ENCODE peak calls at places on chromosome 11, in ten cellular contexts. One of them, this sample, is unnamed.
A peak's percentile ranks its signal among the peaks of the same experiment; 100 is the strongest.

GRCh38 chr11:104333977-104334376 is 170.0 kb upstream of the PDGFD start:
- DNase-seq in fibroblast of villous mesenchyme: no peak
- DNase-seq in lung: no peak
- DNase-seq in ovary: no peak
- DNase-seq in GM12865: peak; percentile 48
- DNase-seq in fibroblast of mammary gland: peak; percentile 19
- DNase-seq in upper lobe of right lung: no peak
- DNase-seq in tibial artery: no peak
- DNase-seq in lower lobe of right lung: no peak
- DNase-seq in A673: peak; percentile 67
- DNase-seq in this sample: peak; percentile 11

GRCh38 chr11:17145972-17146371 is 61.8 kb downstream of the PIK3C2A start:
- DNase-seq in fibroblast of villous mesenchyme: no peak
- DNase-seq in lung: no peak
- DNase-seq in ovary: no peak
- DNase-seq in GM12865: peak; percentile 11
- DNase-seq in fibroblast of mammary gland: peak; percentile 9
- DNase-seq in upper lobe of right lung: no peak
- DNase-seq in tibial artery: no peak
- DNase-seq in lower lobe of right lung: no peak
- DNase-seq in A673: no peak
- DNase-seq in this sample: no peak

GRCh38 chr11:32056445-32056844 is 34.4 kb upstream of the RCN1 start:
- DNase-seq in fibroblast of villous mesenchyme: peak; percentile 39
- DNase-seq in lung: no peak
- DNase-seq in ovary: no peak
- DNase-seq in GM12865: no peak
- DNase-seq in fibroblast of mammary gland: peak; percentile 52
- DNase-seq in upper lobe of right lung: no peak
- DNase-seq in tibial artery: no peak
- DNase-seq in lower lobe of right lung: no peak
- DNase-seq in A673: no peak
- DNase-seq in this sample: peak; percentile 62

GRCh38 chr11:67119577-67120391 is 721 bp downstream of the KDM2A start:
- DNase-seq in fibroblast of villous mesenchyme: peak; percentile 21
- DNase-seq in lung: no peak
- DNase-seq in ovary: peak; percentile 34
- DNase-seq in GM12865: peak; percentile 42
- DNase-seq in fibroblast of mammary gland: no peak
- DNase-seq in upper lobe of right lung: peak; percentile 67
- DNase-seq in tibial artery: peak; percentile 66
- DNase-seq in lower lobe of right lung: peak; percentile 52
- DNase-seq in A673: peak; percentile 26
- DNase-seq in this sample: peak; percentile 21

GRCh38 chr11:34650528-34650927 is 29.6 kb downstream of the EHF start:
- DNase-seq in fibroblast of villous mesenchyme: peak; percentile 39
- DNase-seq in lung: peak; percentile 65
- DNase-seq in ovary: no peak
- DNase-seq in GM12865: peak; percentile 94
- DNase-seq in fibroblast of mammary gland: peak; percentile 45
- DNase-seq in upper lobe of right lung: no peak
- DNase-seq in tibial artery: no peak
- DNase-seq in lower lobe of right lung: no peak
- DNase-seq in A673: peak; percentile 52
- DNase-seq in this sample: peak; percentile 60

GRCh38 chr11:112355726-112356125 is 95.1 kb upstream of the PLET1 start:
- DNase-seq in fibroblast of villous mesenchyme: peak; percentile 42
- DNase-seq in lung: peak; percentile 46
- DNase-seq in ovary: peak; percentile 60
- DNase-seq in GM12865: peak; percentile 27
- DNase-seq in fibroblast of mammary gland: peak; percentile 25
- DNase-seq in upper lobe of right lung: peak; percentile 73
- DNase-seq in tibial artery: no peak
- DNase-seq in lower lobe of right lung: peak; percentile 56
- DNase-seq in A673: peak; percentile 70
- DNase-seq in this sample: peak; percentile 68

GRCh38 chr11:113874920-113875413 is 405 bp downstream of the USP28 start:
- DNase-seq in fibroblast of villous mesenchyme: peak; percentile 37
- DNase-seq in lung: no peak
- DNase-seq in ovary: no peak
- DNase-seq in GM12865: peak; percentile 64
- DNase-seq in fibroblast of mammary gland: peak; percentile 27
- DNase-seq in upper lobe of right lung: no peak
- DNase-seq in tibial artery: no peak
- DNase-seq in lower lobe of right lung: no peak
- DNase-seq in A673: no peak
- DNase-seq in this sample: no peak

GRCh38 chr11:127639916-127640315 is 639.3 kb upstream of the KIRREL3 start:
- DNase-seq in fibroblast of villous mesenchyme: no peak
- DNase-seq in lung: no peak
- DNase-seq in ovary: no peak
- DNase-seq in GM12865: no peak
- DNase-seq in fibroblast of mammary gland: no peak
- DNase-seq in upper lobe of right lung: no peak
- DNase-seq in tibial artery: no peak
- DNase-seq in lower lobe of right lung: no peak
- DNase-seq in A673: peak; percentile 35
- DNase-seq in this sample: no peak

GRCh38 chr11:65650547-65651338 is 12.0 kb downstream of the RELA start:
- DNase-seq in fibroblast of villous mesenchyme: no peak
- DNase-seq in lung: no peak
- DNase-seq in ovary: no peak
- DNase-seq in GM12865: no peak
- DNase-seq in fibroblast of mammary gland: no peak
- DNase-seq in upper lobe of right lung: peak; percentile 69
- DNase-seq in tibial artery: no peak
- DNase-seq in lower lobe of right lung: no peak
- DNase-seq in A673: no peak
- DNase-seq in this sample: no peak

GRCh38 chr11:8178297-8178696 is 9.5 kb upstream of the RIC3 start:
- DNase-seq in fibroblast of villous mesenchyme: no peak
- DNase-seq in lung: no peak
- DNase-seq in ovary: no peak
- DNase-seq in GM12865: no peak
- DNase-seq in fibroblast of mammary gland: no peak
- DNase-seq in upper lobe of right lung: no peak
- DNase-seq in tibial artery: no peak
- DNase-seq in lower lobe of right lung: no peak
- DNase-seq in A673: no peak
- DNase-seq in this sample: no peak

GRCh38 chr11:100574894-100575769 is 112.0 kb upstream of the ARHGAP42 start:
- DNase-seq in fibroblast of villous mesenchyme: peak; percentile 52
- DNase-seq in lung: no peak
- DNase-seq in ovary: no peak
- DNase-seq in GM12865: no peak
- DNase-seq in fibroblast of mammary gland: peak; percentile 54
- DNase-seq in upper lobe of right lung: no peak
- DNase-seq in tibial artery: no peak
- DNase-seq in lower lobe of right lung: no peak
- DNase-seq in A673: peak; percentile 79
- DNase-seq in this sample: peak; percentile 58

GRCh38 chr11:36211735-36212430 is 77.3 kb downstream of the COMMD9 start:
- DNase-seq in fibroblast of villous mesenchyme: no peak
- DNase-seq in lung: no peak
- DNase-seq in ovary: no peak
- DNase-seq in GM12865: no peak
- DNase-seq in fibroblast of mammary gland: no peak
- DNase-seq in upper lobe of right lung: no peak
- DNase-seq in tibial artery: no peak
- DNase-seq in lower lobe of right lung: no peak
- DNase-seq in A673: no peak
- DNase-seq in this sample: no peak

GRCh38 chr11:530960-531825 is 4.2 kb downstream of the HRAS start:
- DNase-seq in fibroblast of villous mesenchyme: no peak
- DNase-seq in lung: no peak
- DNase-seq in ovary: no peak
- DNase-seq in GM12865: no peak
- DNase-seq in fibroblast of mammary gland: no peak
- DNase-seq in upper lobe of right lung: peak; percentile 63
- DNase-seq in tibial artery: peak; percentile 64
- DNase-seq in lower lobe of right lung: no peak
- DNase-seq in A673: no peak
- DNase-seq in this sample: no peak

GRCh38 chr11:17343907-17344306 is 7.7 kb upstream of the NCR3LG1 start:
- DNase-seq in fibroblast of villous mesenchyme: peak; percentile 75
- DNase-seq in lung: no peak
- DNase-seq in ovary: no peak
- DNase-seq in GM12865: no peak
- DNase-seq in fibroblast of mammary gland: peak; percentile 89
- DNase-seq in upper lobe of right lung: no peak
- DNase-seq in tibial artery: no peak
- DNase-seq in lower lobe of right lung: no peak
- DNase-seq in A673: peak; percentile 8
- DNase-seq in this sample: peak; percentile 87

GRCh38 chr11:79486239-79486984 is 45.6 kb upstream of the TENM4 start:
- DNase-seq in fibroblast of villous mesenchyme: no peak
- DNase-seq in lung: no peak
- DNase-seq in ovary: no peak
- DNase-seq in GM12865: no peak
- DNase-seq in fibroblast of mammary gland: no peak
- DNase-seq in upper lobe of right lung: no peak
- DNase-seq in tibial artery: no peak
- DNase-seq in lower lobe of right lung: no peak
- DNase-seq in A673: no peak
- DNase-seq in this sample: no peak
- H3K4me3 ChIP-seq in fibroblast of villous mesenchyme: no peak overlapping the region
- H3K4me3 ChIP-seq in lung: no peak overlapping the region
- H3K4me3 ChIP-seq in ovary: no peak overlapping the region
- H3K4me3 ChIP-seq in GM12865: no peak overlapping the region
- H3K4me3 ChIP-seq in fibroblast of mammary gland: no peak overlapping the region
- H3K4me3 ChIP-seq in upper lobe of right lung: no peak overlapping the region
- H3K4me3 ChIP-seq in tibial artery: no peak overlapping the region
- H3K4me3 ChIP-seq in lower lobe of right lung: no peak overlapping the region
- H3K4me3 ChIP-seq in A673: no peak overlapping the region
- H3K4me3 ChIP-seq in this sample: no peak overlapping the region

DNA sequence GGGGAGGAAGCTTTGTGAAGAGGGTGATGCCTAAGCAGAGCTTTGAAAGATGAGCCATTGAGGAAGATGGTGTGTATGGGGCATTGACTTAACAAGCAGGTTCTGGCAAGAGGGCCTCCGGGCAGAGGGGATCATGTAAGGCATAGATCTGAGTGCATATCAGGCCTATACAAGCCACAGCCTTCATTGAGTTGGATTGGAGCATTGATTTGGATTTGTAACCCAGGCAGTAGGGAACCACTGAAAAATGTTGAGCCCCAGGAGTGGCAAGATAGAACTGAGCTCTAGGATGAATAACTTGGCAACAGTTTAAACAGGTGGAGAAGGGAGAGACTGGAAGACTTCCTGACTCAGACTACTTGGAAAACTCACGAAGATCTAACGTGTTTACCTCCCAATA is 21.4 kb downstream of the PANX1 start:
- DNase-seq in fibroblast of villous mesenchyme: no peak
- DNase-seq in lung: no peak
- DNase-seq in ovary: no peak
- DNase-seq in GM12865: no peak
- DNase-seq in fibroblast of mammary gland: no peak
- DNase-seq in upper lobe of right lung: no peak
- DNase-seq in tibial artery: no peak
- DNase-seq in lower lobe of right lung: no peak
- DNase-seq in A673: no peak
- DNase-seq in this sample: no peak
- TF ChIP-seq CTCF in fibroblast of villous mesenchyme: no peak
- TF ChIP-seq CTCF in lung: no peak
- TF ChIP-seq CTCF in ovary: no peak
- TF ChIP-seq CTCF in GM12865: no peak
- TF ChIP-seq CTCF in fibroblast of mammary gland: no peak
- TF ChIP-seq CTCF in upper lobe of right lung: no peak
- TF ChIP-seq CTCF in tibial artery: no peak
- TF ChIP-seq CTCF in lower lobe of right lung: no peak
- TF ChIP-seq CTCF in A673: no peak
- TF ChIP-seq CTCF in this sample: no peak

GRCh38 chr11:61581931-61582330 is 1.1 kb upstream of the SYT7 start:
- DNase-seq in fibroblast of villous mesenchyme: no peak
- DNase-seq in lung: no peak
- DNase-seq in ovary: no peak
- DNase-seq in GM12865: no peak
- DNase-seq in fibroblast of mammary gland: no peak
- DNase-seq in upper lobe of right lung: no peak
- DNase-seq in tibial artery: no peak
- DNase-seq in lower lobe of right lung: no peak
- DNase-seq in A673: no peak
- DNase-seq in this sample: no peak
- H3K4me3 ChIP-seq in fibroblast of villous mesenchyme: no peak overlapping the region
- H3K4me3 ChIP-seq in lung: no peak overlapping the region
- H3K4me3 ChIP-seq in ovary: no peak overlapping the region
- H3K4me3 ChIP-seq in GM12865: no peak overlapping the region
- H3K4me3 ChIP-seq in fibroblast of mammary gland: no peak overlapping the region
- H3K4me3 ChIP-seq in upper lobe of right lung: peak overlapping the region; percentile 49
- H3K4me3 ChIP-seq in tibial artery: no peak overlapping the region
- H3K4me3 ChIP-seq in lower lobe of right lung: peak overlapping the region; percentile 57
- H3K4me3 ChIP-seq in A673: no peak overlapping the region
- H3K4me3 ChIP-seq in this sample: no peak overlapping the region

GRCh38 chr11:9260182-9261146 is 4.7 kb downstream of the DENND5A start:
- DNase-seq in fibroblast of villous mesenchyme: no peak
- DNase-seq in lung: no peak
- DNase-seq in ovary: no peak
- DNase-seq in GM12865: peak; percentile 66
- DNase-seq in fibroblast of mammary gland: no peak
- DNase-seq in upper lobe of right lung: no peak
- DNase-seq in tibial artery: peak; percentile 4
- DNase-seq in lower lobe of right lung: no peak
- DNase-seq in A673: peak; percentile 19
- DNase-seq in this sample: peak; percentile 14
- TF ChIP-seq CTCF in fibroblast of villous mesenchyme: peak; percentile 38
- TF ChIP-seq CTCF in lung: no peak
- TF ChIP-seq CTCF in ovary: no peak
- TF ChIP-seq CTCF in GM12865: peak; percentile 11
- TF ChIP-seq CTCF in fibroblast of mammary gland: peak; percentile 40
- TF ChIP-seq CTCF in upper lobe of right lung: no peak
- TF ChIP-seq CTCF in tibial artery: no peak
- TF ChIP-seq CTCF in lower lobe of right lung: no peak
- TF ChIP-seq CTCF in A673: no peak
- TF ChIP-seq CTCF in this sample: peak; percentile 30

DNA sequence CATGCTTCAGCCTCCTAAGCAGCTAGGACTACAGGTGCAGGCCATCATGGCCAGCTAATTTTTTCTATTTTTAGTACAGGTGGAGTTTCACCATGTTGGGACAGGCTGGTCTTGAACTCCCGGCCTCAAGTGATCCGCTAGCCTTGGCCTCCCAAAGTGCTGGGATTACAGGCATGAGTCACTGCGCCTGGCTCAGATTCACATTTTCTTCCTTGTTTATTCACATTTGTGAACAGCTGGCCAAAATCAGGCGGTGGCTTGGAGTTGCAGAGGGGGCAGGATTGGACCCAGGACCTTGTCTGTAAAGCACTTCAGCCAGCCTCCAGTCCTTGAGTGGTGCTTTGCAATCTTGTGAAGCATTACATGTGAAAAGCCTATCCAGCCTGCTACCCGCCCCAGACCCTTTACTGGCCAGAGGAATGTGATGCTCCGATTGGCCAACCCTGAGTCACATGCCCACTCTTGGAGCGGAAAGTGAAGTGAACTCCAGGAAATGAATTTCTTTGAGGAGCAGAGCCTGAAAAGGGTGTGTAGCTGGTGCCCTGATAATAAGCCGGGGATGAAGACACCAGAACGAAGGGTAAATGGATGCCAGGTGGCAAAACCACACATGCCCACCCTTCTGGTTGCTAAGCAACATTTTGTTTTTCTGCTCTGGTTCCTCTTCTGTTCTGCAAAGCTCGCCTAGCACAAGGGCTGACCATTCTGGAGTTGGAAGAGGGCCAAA is 62.6 kb upstream of the PTPRJ start:
- DNase-seq in fibroblast of villous mesenchyme: peak; percentile 99
- DNase-seq in lung: peak; percentile 95
- DNase-seq in ovary: peak; percentile 96
- DNase-seq in GM12865: peak; percentile 69
- DNase-seq in fibroblast of mammary gland: peak; percentile 89
- DNase-seq in upper lobe of right lung: peak; percentile 90
- DNase-seq in tibial artery: peak; percentile 93
- DNase-seq in lower lobe of right lung: peak; percentile 92
- DNase-seq in A673: peak; percentile 50
- DNase-seq in this sample: peak; percentile 90
- H3K4me3 ChIP-seq in fibroblast of villous mesenchyme: peak overlapping the region; percentile 51
- H3K4me3 ChIP-seq in lung: no peak overlapping the region
- H3K4me3 ChIP-seq in ovary: no peak overlapping the region
- H3K4me3 ChIP-seq in GM12865: no peak overlapping the region
- H3K4me3 ChIP-seq in fibroblast of mammary gland: no peak overlapping the region
- H3K4me3 ChIP-seq in upper lobe of right lung: peak overlapping the region; percentile 34
- H3K4me3 ChIP-seq in tibial artery: no peak overlapping the region
- H3K4me3 ChIP-seq in lower lobe of right lung: peak overlapping the region; percentile 42
- H3K4me3 ChIP-seq in A673: no peak overlapping the region
- H3K4me3 ChIP-seq in this sample: peak overlapping the region; percentile 32

This sample was measured in cardiac fibroblast.